ENCODE peak calls at places on chromosomes 12 and 14, in five cellular contexts. One of them, this sample, is unnamed.

GRCh38 chr12:110058875-110059615 is 10.7 kb upstream of the C12orf76 start:
- DNase-seq in OCI-LY7: no peak
- DNase-seq in Peyer's patch: no peak
- DNase-seq in foreskin keratinocyte: no peak
- DNase-seq in K562: no peak
- DNase-seq in this sample: no peak

GRCh38 chr14:60723218-60724079 is 702 bp downstream of the SIX4 start:
- DNase-seq in foreskin keratinocyte: peak; percentile 32
- DNase-seq in OCI-LY7: peak; percentile 57
- DNase-seq in K562: peak; percentile 14
- DNase-seq in Peyer's patch: peak; percentile 58
- DNase-seq in this sample: peak; percentile 23

GRCh38 chr12:29113101-29113500 is 36.0 kb upstream of the FAR2 start:
- DNase-seq in foreskin keratinocyte: peak; percentile 87
- DNase-seq in Peyer's patch: no peak
- DNase-seq in OCI-LY7: no peak
- DNase-seq in K562: no peak
- DNase-seq in this sample: no peak

GRCh38 chr12:128818065-128819022 is 5.4 kb downstream of the SLC15A4 start:
- DNase-seq in foreskin keratinocyte: peak; percentile 24
- DNase-seq in OCI-LY7: peak; percentile 54
- DNase-seq in K562: no peak
- DNase-seq in Peyer's patch: no peak
- DNase-seq in this sample: no peak

GRCh38 chr14:94940263-94940993 is 170.5 kb upstream of the GSC start:
- DNase-seq in foreskin keratinocyte: no peak
- DNase-seq in K562: no peak
- DNase-seq in Peyer's patch: no peak
- DNase-seq in OCI-LY7: no peak
- DNase-seq in this sample: no peak

GRCh38 chr14:44962573-44963528 is 861 bp downstream of the TOGARAM1 start:
- DNase-seq in Peyer's patch: peak; percentile 64
- DNase-seq in foreskin keratinocyte: no peak
- DNase-seq in K562: no peak
- DNase-seq in OCI-LY7: peak; percentile 65
- DNase-seq in this sample: no peak

GRCh38 chr12:109606261-109607028 is 32.9 kb downstream of the MVK start:
- DNase-seq in K562: peak; percentile 53
- DNase-seq in foreskin keratinocyte: no peak
- DNase-seq in OCI-LY7: no peak
- DNase-seq in Peyer's patch: no peak
- DNase-seq in this sample: no peak

GRCh38 chr12:76268267-76268666 is 79.9 kb downstream of the BBS10 start:
- DNase-seq in Peyer's patch: no peak
- DNase-seq in K562: no peak
- DNase-seq in foreskin keratinocyte: no peak
- DNase-seq in OCI-LY7: no peak
- DNase-seq in this sample: no peak

GRCh38 chr12:26034371-26035142 is 76.1 kb downstream of the RASSF8 start:
- DNase-seq in K562: no peak
- DNase-seq in foreskin keratinocyte: no peak
- DNase-seq in OCI-LY7: no peak
- DNase-seq in Peyer's patch: no peak
- DNase-seq in this sample: no peak

GRCh38 chr12:124928095-124928911 is 13.9 kb upstream of the UBC start:
- DNase-seq in OCI-LY7: no peak
- DNase-seq in K562: no peak
- DNase-seq in Peyer's patch: peak; percentile 94
- DNase-seq in foreskin keratinocyte: peak; percentile 99
- DNase-seq in this sample: no peak

GRCh38 chr12:57130941-57131340 is 2.7 kb downstream of the LRP1 start:
- DNase-seq in OCI-LY7: no peak
- DNase-seq in foreskin keratinocyte: no peak
- DNase-seq in K562: no peak
- DNase-seq in Peyer's patch: no peak
- DNase-seq in this sample: no peak

GRCh38 chr12:105995986-105996385 is 142.8 kb downstream of the NUAK1 start:
- DNase-seq in Peyer's patch: no peak
- DNase-seq in foreskin keratinocyte: no peak
- DNase-seq in OCI-LY7: no peak
- DNase-seq in K562: no peak
- DNase-seq in this sample: no peak

GRCh38 chr12:121795029-121795977 is 1.8 kb upstream of the RHOF start:
- DNase-seq in Peyer's patch: peak; percentile 97
- DNase-seq in OCI-LY7: peak; percentile 83
- DNase-seq in foreskin keratinocyte: no peak
- DNase-seq in K562: peak; percentile 62
- DNase-seq in this sample: peak; percentile 75

GRCh38 chr12:121799175-121799841 is 4.5 kb upstream of the SETD1B start:
- DNase-seq in Peyer's patch: peak; percentile 83
- DNase-seq in OCI-LY7: peak; percentile 71
- DNase-seq in foreskin keratinocyte: no peak
- DNase-seq in K562: peak; percentile 68
- DNase-seq in this sample: peak; percentile 75

GRCh38 chr12:121797937-121798801 is 4.7 kb upstream of the RHOF start:
- DNase-seq in K562: peak; percentile 43
- DNase-seq in foreskin keratinocyte: no peak
- DNase-seq in OCI-LY7: no peak
- DNase-seq in Peyer's patch: peak; percentile 87
- DNase-seq in this sample: no peak

GRCh38 chr12:121798807-121799174 is 5.0 kb upstream of the SETD1B start:
- DNase-seq in OCI-LY7: no peak
- DNase-seq in K562: no peak
- DNase-seq in Peyer's patch: no peak
- DNase-seq in foreskin keratinocyte: no peak
- DNase-seq in this sample: no peak

DNA sequence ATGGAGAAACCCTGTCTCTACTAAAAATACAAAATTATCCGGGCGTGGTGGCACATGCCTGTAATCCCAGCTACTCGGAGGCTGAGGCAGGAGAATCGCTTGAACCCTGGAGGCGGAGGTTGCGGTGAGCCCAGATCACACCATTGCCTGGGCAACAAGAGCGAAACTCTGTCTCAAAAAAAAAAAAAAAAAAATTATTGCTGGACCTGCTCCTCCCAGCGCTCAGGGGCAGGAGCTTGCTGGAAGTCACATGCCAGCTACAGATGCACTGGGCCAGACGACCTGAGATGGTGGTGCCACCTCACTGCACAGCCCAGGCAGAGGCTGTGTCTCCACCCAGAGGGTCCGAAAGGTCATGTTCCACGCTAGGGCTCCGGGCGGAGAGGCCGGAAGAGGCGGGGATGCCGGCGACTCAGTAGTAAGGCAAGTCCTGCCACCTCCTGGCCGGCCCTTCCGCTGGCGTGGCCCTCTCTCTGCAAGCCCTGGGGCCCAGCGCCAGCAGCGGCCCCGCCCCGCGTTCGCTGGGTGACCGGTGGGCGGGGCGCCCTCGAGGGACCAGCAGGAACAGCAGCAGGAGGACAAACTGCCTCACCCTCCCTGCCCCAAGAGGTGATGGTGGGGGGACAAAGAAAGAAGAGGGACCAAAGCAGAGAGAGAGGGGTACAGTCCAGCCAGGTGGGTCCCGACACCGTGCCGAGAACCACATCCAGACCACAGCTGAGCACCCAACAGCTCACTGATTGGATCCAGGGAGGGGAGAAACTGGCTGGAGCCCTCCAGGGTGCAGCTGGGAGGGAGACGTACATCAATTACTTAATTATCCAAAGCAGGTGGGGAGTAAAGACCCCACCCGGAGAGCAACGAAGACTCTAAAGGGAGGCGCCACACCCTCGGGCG is 3.6 kb upstream of the RHOF start:
- DNase-seq in Peyer's patch: peak; percentile 96
- DNase-seq in K562: peak; percentile 75
- DNase-seq in foreskin keratinocyte: no peak
- DNase-seq in OCI-LY7: no peak
- DNase-seq in this sample: no peak
- H3K4me1 ChIP-seq in Peyer's patch: peaks cover 7% of the 10 kb centered on the region
- H3K4me1 ChIP-seq in K562: peaks cover 88% of the 10 kb centered on the region
- H3K4me1 ChIP-seq in foreskin keratinocyte: peaks cover 14% of the 10 kb centered on the region
- H3K4me1 ChIP-seq in OCI-LY7: peaks cover 60% of the 10 kb centered on the region
- H3K4me1 ChIP-seq in this sample: peaks cover 41% of the 10 kb centered on the region

GRCh38 chr12:49059063-49059384 is 1.6 kb downstream of the KMT2D start:
- DNase-seq in OCI-LY7: no peak
- DNase-seq in Peyer's patch: no peak
- DNase-seq in foreskin keratinocyte: no peak
- DNase-seq in K562: no peak
- DNase-seq in this sample: no peak
- H3K4me1 ChIP-seq in OCI-LY7: peaks cover 40% of the 10 kb centered on the region
- H3K4me1 ChIP-seq in Peyer's patch: no peaks in the 10 kb centered on the region
- H3K4me1 ChIP-seq in foreskin keratinocyte: peaks cover 10% of the 10 kb centered on the region
- H3K4me1 ChIP-seq in K562: peaks cover 24% of the 10 kb centered on the region
- H3K4me1 ChIP-seq in this sample: peaks cover 58% of the 10 kb centered on the region

GRCh38 chr14:68394719-68395117 is 398.1 kb downstream of the ZFP36L1 start:
- DNase-seq in Peyer's patch: no peak
- DNase-seq in OCI-LY7: no peak
- DNase-seq in foreskin keratinocyte: no peak
- DNase-seq in K562: no peak
- DNase-seq in this sample: no peak
- H3K4me1 ChIP-seq in Peyer's patch: no peaks in the 10 kb centered on the region
- H3K4me1 ChIP-seq in OCI-LY7: peaks cover 2% of the 10 kb centered on the region
- H3K4me1 ChIP-seq in foreskin keratinocyte: no peaks in the 10 kb centered on the region
- H3K4me1 ChIP-seq in K562: no peaks in the 10 kb centered on the region
- H3K4me1 ChIP-seq in this sample: no peaks in the 10 kb centered on the region

GRCh38 chr14:90664911-90665695 is 151.1 kb downstream of the TTC7B start:
- DNase-seq in K562: no peak
- DNase-seq in OCI-LY7: no peak
- DNase-seq in Peyer's patch: no peak
- DNase-seq in foreskin keratinocyte: no peak
- DNase-seq in this sample: no peak

GRCh38 chr14:90658541-90658967 is 157.7 kb downstream of the TTC7B start:
- DNase-seq in OCI-LY7: no peak
- DNase-seq in K562: no peak
- DNase-seq in foreskin keratinocyte: peak; percentile 84
- DNase-seq in Peyer's patch: no peak
- DNase-seq in this sample: no peak

GRCh38 chr14:90660865-90661570 is 155.2 kb downstream of the TTC7B start:
- DNase-seq in Peyer's patch: peak; percentile 91
- DNase-seq in K562: no peak
- DNase-seq in foreskin keratinocyte: no peak
- DNase-seq in OCI-LY7: no peak
- DNase-seq in this sample: no peak

GRCh38 chr14:90663680-90664079 is 152.6 kb downstream of the TTC7B start:
- DNase-seq in Peyer's patch: no peak
- DNase-seq in foreskin keratinocyte: no peak
- DNase-seq in K562: no peak
- DNase-seq in OCI-LY7: no peak
- DNase-seq in this sample: no peak

GRCh38 chr14:90661881-90662280 is 154.3 kb downstream of the TTC7B start:
- DNase-seq in Peyer's patch: no peak
- DNase-seq in foreskin keratinocyte: no peak
- DNase-seq in OCI-LY7: no peak
- DNase-seq in K562: no peak
- DNase-seq in this sample: no peak
- H3K4me1 ChIP-seq in Peyer's patch: no peaks in the 10 kb centered on the region
- H3K4me1 ChIP-seq in foreskin keratinocyte: peaks cover 3% of the 10 kb centered on the region
- H3K4me1 ChIP-seq in OCI-LY7: no peaks in the 10 kb centered on the region
- H3K4me1 ChIP-seq in K562: peaks cover 9% of the 10 kb centered on the region
- H3K4me1 ChIP-seq in this sample: no peaks in the 10 kb centered on the region

GRCh38 chr12:69024907-69025306 is 91.9 kb upstream of the CPM start:
- DNase-seq in K562: no peak
- DNase-seq in OCI-LY7: no peak
- DNase-seq in Peyer's patch: no peak
- DNase-seq in foreskin keratinocyte: peak; percentile 65
- DNase-seq in this sample: no peak
- H3K4me1 ChIP-seq in K562: no peaks in the 10 kb centered on the region
- H3K4me1 ChIP-seq in OCI-LY7: no peaks in the 10 kb centered on the region
- H3K4me1 ChIP-seq in Peyer's patch: no peaks in the 10 kb centered on the region
- H3K4me1 ChIP-seq in foreskin keratinocyte: peaks cover 39% of the 10 kb centered on the region
- H3K4me1 ChIP-seq in this sample: no peaks in the 10 kb centered on the region

DNA sequence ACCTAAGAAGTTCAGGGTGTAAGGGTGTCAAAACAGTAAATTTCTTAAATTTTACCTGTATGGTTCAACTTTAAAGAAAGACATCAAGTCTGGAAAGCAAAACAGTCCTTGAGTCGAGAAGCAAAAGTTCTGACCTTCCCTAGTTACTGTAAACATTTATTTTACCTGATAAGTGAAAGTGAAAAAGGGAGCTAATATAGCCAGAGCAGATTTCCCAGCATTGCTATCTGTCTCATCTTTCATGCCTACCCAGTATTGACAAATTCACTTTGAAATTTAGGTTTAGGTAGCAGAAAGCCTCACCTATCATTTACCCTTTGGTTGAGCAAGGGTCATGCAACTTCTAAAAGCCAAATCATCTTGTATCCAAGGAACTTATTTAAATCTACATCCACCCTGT is 24.5 kb downstream of the SLC38A4 start:
- DNase-seq in OCI-LY7: no peak
- DNase-seq in K562: no peak
- DNase-seq in foreskin keratinocyte: no peak
- DNase-seq in Peyer's patch: no peak
- DNase-seq in this sample: no peak
- H3K4me1 ChIP-seq in OCI-LY7: no peaks in the 10 kb centered on the region
- H3K4me1 ChIP-seq in K562: no peaks in the 10 kb centered on the region
- H3K4me1 ChIP-seq in foreskin keratinocyte: no peaks in the 10 kb centered on the region
- H3K4me1 ChIP-seq in Peyer's patch: no peaks in the 10 kb centered on the region
- H3K4me1 ChIP-seq in this sample: no peaks in the 10 kb centered on the region

GRCh38 chr14:104872469-104873341 is 7.6 kb downstream of the CEP170B start:
- DNase-seq in foreskin keratinocyte: no peak
- DNase-seq in OCI-LY7: no peak
- DNase-seq in Peyer's patch: no peak
- DNase-seq in K562: no peak
- DNase-seq in this sample: no peak

GRCh38 chr14:104874571-104875411 is 9.7 kb downstream of the CEP170B start:
- DNase-seq in foreskin keratinocyte: no peak
- DNase-seq in K562: no peak
- DNase-seq in OCI-LY7: no peak
- DNase-seq in Peyer's patch: no peak
- DNase-seq in this sample: no peak

GRCh38 chr14:104874110-104874531 is 9.1 kb downstream of the CEP170B start:
- DNase-seq in Peyer's patch: no peak
- DNase-seq in foreskin keratinocyte: no peak
- DNase-seq in OCI-LY7: no peak
- DNase-seq in K562: no peak
- DNase-seq in this sample: no peak

GRCh38 chr14:104871656-104872468 is 6.8 kb downstream of the CEP170B start:
- DNase-seq in OCI-LY7: no peak
- DNase-seq in foreskin keratinocyte: no peak
- DNase-seq in K562: no peak
- DNase-seq in Peyer's patch: peak; percentile 40
- DNase-seq in this sample: no peak

GRCh38 chr14:104873380-104874055 is 8.4 kb downstream of the CEP170B start:
- DNase-seq in Peyer's patch: no peak
- DNase-seq in foreskin keratinocyte: no peak
- DNase-seq in OCI-LY7: no peak
- DNase-seq in K562: no peak
- DNase-seq in this sample: no peak
- H3K4me1 ChIP-seq in Peyer's patch: no peaks in the 10 kb centered on the region
- H3K4me1 ChIP-seq in foreskin keratinocyte: peaks cover 3% of the 10 kb centered on the region
- H3K4me1 ChIP-seq in OCI-LY7: peaks cover 4% of the 10 kb centered on the region
- H3K4me1 ChIP-seq in K562: peaks cover 73% of the 10 kb centered on the region
- H3K4me1 ChIP-seq in this sample: no peaks in the 10 kb centered on the region